ENCODE peak calls at places on chromosome 6, in seven cellular contexts. One of them, this sample, is unnamed.
A peak's percentile ranks its signal among the peaks of the same experiment; 100 is the strongest.

GRCh38 chr6:111759836-111760785 is 113.1 kb downstream of the FYN start:
- DNase-seq in prostate gland: no peak
- DNase-seq in heart left ventricle: no peak
- DNase-seq in lower leg skin: no peak
- DNase-seq in fibroblast of mammary gland: peak; percentile 94
- DNase-seq in brain microvascular endothelial cell: peak; percentile 88
- DNase-seq in BJ: no peak
- DNase-seq in this sample: peak; percentile 94

GRCh38 chr6:136180729-136181128 is 69.4 kb downstream of the MTFR2 start:
- DNase-seq in fibroblast of mammary gland: peak; percentile 22
- DNase-seq in BJ: no peak
- DNase-seq in lower leg skin: no peak
- DNase-seq in brain microvascular endothelial cell: no peak
- DNase-seq in heart left ventricle: no peak
- DNase-seq in prostate gland: no peak
- DNase-seq in this sample: no peak

GRCh38 chr6:89250239-89250638 is 33.1 kb upstream of the GABRR1 start:
- DNase-seq in lower leg skin: no peak
- DNase-seq in fibroblast of mammary gland: no peak
- DNase-seq in prostate gland: no peak
- DNase-seq in brain microvascular endothelial cell: no peak
- DNase-seq in heart left ventricle: no peak
- DNase-seq in BJ: no peak
- DNase-seq in this sample: no peak

GRCh38 chr6:112881027-112881426 is 533.9 kb downstream of the RFPL4B start:
- DNase-seq in heart left ventricle: no peak
- DNase-seq in lower leg skin: no peak
- DNase-seq in BJ: no peak
- DNase-seq in fibroblast of mammary gland: peak; percentile 72
- DNase-seq in prostate gland: no peak
- DNase-seq in brain microvascular endothelial cell: peak; percentile 72
- DNase-seq in this sample: peak; percentile 65

GRCh38 chr6:160248538-160248937 is 10.1 kb downstream of the SLC22A2 start:
- DNase-seq in heart left ventricle: no peak
- DNase-seq in fibroblast of mammary gland: peak; percentile 24
- DNase-seq in brain microvascular endothelial cell: peak; percentile 63
- DNase-seq in prostate gland: no peak
- DNase-seq in BJ: no peak
- DNase-seq in lower leg skin: no peak
- DNase-seq in this sample: peak; percentile 44

GRCh38 chr6:157019115-157019628 is 242.0 kb downstream of the ARID1B start:
- DNase-seq in BJ: no peak
- DNase-seq in brain microvascular endothelial cell: no peak
- DNase-seq in lower leg skin: no peak
- DNase-seq in prostate gland: no peak
- DNase-seq in fibroblast of mammary gland: peak; percentile 17
- DNase-seq in heart left ventricle: no peak
- DNase-seq in this sample: no peak

GRCh38 chr6:87237804-87238203 is 82.4 kb downstream of the ZNF292 start:
- DNase-seq in lower leg skin: no peak
- DNase-seq in BJ: peak; percentile 4
- DNase-seq in fibroblast of mammary gland: peak; percentile 43
- DNase-seq in brain microvascular endothelial cell: no peak
- DNase-seq in heart left ventricle: no peak
- DNase-seq in prostate gland: no peak
- DNase-seq in this sample: peak; percentile 47

GRCh38 chr6:25166955-25167753 is 112.0 kb upstream of the CARMIL1 start:
- DNase-seq in fibroblast of mammary gland: no peak
- DNase-seq in prostate gland: no peak
- DNase-seq in BJ: no peak
- DNase-seq in brain microvascular endothelial cell: no peak
- DNase-seq in lower leg skin: no peak
- DNase-seq in heart left ventricle: no peak
- DNase-seq in this sample: no peak

GRCh38 chr6:10733151-10733715 is 10.4 kb downstream of the TMEM14C start:
- DNase-seq in BJ: no peak
- DNase-seq in brain microvascular endothelial cell: no peak
- DNase-seq in fibroblast of mammary gland: no peak
- DNase-seq in heart left ventricle: no peak
- DNase-seq in prostate gland: no peak
- DNase-seq in lower leg skin: no peak
- DNase-seq in this sample: no peak

GRCh38 chr6:25041676-25042598 is 106.2 kb upstream of the RIPOR2 start:
- DNase-seq in brain microvascular endothelial cell: no peak
- DNase-seq in lower leg skin: no peak
- DNase-seq in fibroblast of mammary gland: no peak
- DNase-seq in prostate gland: no peak
- DNase-seq in BJ: no peak
- DNase-seq in heart left ventricle: no peak
- DNase-seq in this sample: no peak

GRCh38 chr6:44311767-44312166 is 1.4 kb downstream of the AARS2 start:
- DNase-seq in lower leg skin: no peak
- DNase-seq in heart left ventricle: no peak
- DNase-seq in BJ: no peak
- DNase-seq in prostate gland: no peak
- DNase-seq in fibroblast of mammary gland: no peak
- DNase-seq in brain microvascular endothelial cell: no peak
- DNase-seq in this sample: no peak

GRCh38 chr6:20038805-20039204 is 173.5 kb downstream of the MBOAT1 start:
- DNase-seq in heart left ventricle: no peak
- DNase-seq in BJ: no peak
- DNase-seq in fibroblast of mammary gland: peak; percentile 3
- DNase-seq in lower leg skin: no peak
- DNase-seq in brain microvascular endothelial cell: peak; percentile 7
- DNase-seq in prostate gland: no peak
- DNase-seq in this sample: no peak

GRCh38 chr6:106014930-106015329 is 71.2 kb upstream of the PRDM1 start:
- DNase-seq in heart left ventricle: no peak
- DNase-seq in lower leg skin: no peak
- DNase-seq in prostate gland: no peak
- DNase-seq in fibroblast of mammary gland: no peak
- DNase-seq in BJ: no peak
- DNase-seq in brain microvascular endothelial cell: no peak
- DNase-seq in this sample: no peak

GRCh38 chr6:149855741-149856140 is 8.4 kb downstream of the LRP11 start:
- DNase-seq in lower leg skin: no peak
- DNase-seq in fibroblast of mammary gland: no peak
- DNase-seq in prostate gland: peak; percentile 44
- DNase-seq in BJ: no peak
- DNase-seq in heart left ventricle: no peak
- DNase-seq in brain microvascular endothelial cell: no peak
- DNase-seq in this sample: no peak
- H3K4me3 ChIP-seq in lower leg skin: no peak overlapping the region
- H3K4me3 ChIP-seq in fibroblast of mammary gland: peak overlapping the region; percentile 1
- H3K4me3 ChIP-seq in prostate gland: no peak overlapping the region
- H3K4me3 ChIP-seq in BJ: no peak overlapping the region
- H3K4me3 ChIP-seq in heart left ventricle: no peak overlapping the region
- H3K4me3 ChIP-seq in brain microvascular endothelial cell: peak overlapping the region; percentile 57
- H3K4me3 ChIP-seq in this sample: peak overlapping the region; percentile 32

DNA sequence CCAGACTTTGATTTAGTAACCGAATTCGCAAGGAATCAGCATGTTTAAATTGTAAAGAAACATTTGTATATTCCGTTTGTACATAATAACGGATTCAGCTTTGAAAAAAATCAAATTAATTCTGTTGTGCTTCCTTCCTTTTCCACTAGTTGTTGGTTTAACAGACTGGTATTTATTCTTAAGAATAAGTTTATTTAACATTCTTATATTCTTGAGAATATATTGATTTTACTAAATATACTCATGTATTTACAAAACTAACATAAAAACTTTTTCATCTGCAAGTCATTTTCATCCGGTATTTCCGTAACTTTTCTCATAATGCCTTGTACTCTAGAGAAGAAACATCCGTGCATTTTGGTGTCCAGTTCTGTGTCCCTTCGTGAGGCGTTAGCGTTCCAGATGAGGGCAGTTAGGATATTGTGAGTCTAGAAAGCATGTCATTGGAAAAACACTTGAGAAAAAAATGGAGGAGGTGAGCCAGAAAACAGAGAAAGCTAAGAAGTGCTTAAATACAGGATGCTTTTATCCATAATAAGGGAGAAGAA is 1.6 kb downstream of the WRNIP1 start:
- DNase-seq in brain microvascular endothelial cell: no peak
- DNase-seq in BJ: no peak
- DNase-seq in prostate gland: no peak
- DNase-seq in heart left ventricle: no peak
- DNase-seq in lower leg skin: no peak
- DNase-seq in fibroblast of mammary gland: no peak
- DNase-seq in this sample: peak; percentile 33
- TF ChIP-seq CTCF in brain microvascular endothelial cell: no peak
- TF ChIP-seq CTCF in BJ: no peak
- TF ChIP-seq CTCF in prostate gland: no peak
- TF ChIP-seq CTCF in heart left ventricle: no peak
- TF ChIP-seq CTCF in lower leg skin: no peak
- TF ChIP-seq CTCF in fibroblast of mammary gland: no peak
- TF ChIP-seq CTCF in this sample: no peak

DNA sequence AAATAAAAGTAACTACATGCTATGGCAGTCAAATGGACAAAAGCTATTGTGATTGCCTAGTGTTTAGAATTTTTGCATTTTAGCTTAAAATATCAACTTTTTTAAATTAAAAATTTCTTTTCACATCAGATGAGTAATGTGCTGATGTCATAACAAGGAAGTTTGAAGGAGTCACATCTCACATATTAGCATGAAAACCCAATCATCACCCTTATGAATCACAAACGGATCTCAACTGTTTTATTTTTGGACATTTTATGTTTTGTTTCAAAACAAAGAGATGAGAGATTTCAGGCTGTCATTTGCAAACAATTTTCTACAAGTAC is 53.6 kb upstream of the TRERF1 start:
- DNase-seq in fibroblast of mammary gland: peak; percentile 82
- DNase-seq in brain microvascular endothelial cell: peak; percentile 25
- DNase-seq in prostate gland: no peak
- DNase-seq in heart left ventricle: no peak
- DNase-seq in lower leg skin: no peak
- DNase-seq in BJ: no peak
- DNase-seq in this sample: peak; percentile 36
- H3K4me3 ChIP-seq in fibroblast of mammary gland: no peak overlapping the region
- H3K4me3 ChIP-seq in brain microvascular endothelial cell: no peak overlapping the region
- H3K4me3 ChIP-seq in prostate gland: no peak overlapping the region
- H3K4me3 ChIP-seq in heart left ventricle: no peak overlapping the region
- H3K4me3 ChIP-seq in lower leg skin: no peak overlapping the region
- H3K4me3 ChIP-seq in BJ: no peak overlapping the region
- H3K4me3 ChIP-seq in this sample: no peak overlapping the region

DNA sequence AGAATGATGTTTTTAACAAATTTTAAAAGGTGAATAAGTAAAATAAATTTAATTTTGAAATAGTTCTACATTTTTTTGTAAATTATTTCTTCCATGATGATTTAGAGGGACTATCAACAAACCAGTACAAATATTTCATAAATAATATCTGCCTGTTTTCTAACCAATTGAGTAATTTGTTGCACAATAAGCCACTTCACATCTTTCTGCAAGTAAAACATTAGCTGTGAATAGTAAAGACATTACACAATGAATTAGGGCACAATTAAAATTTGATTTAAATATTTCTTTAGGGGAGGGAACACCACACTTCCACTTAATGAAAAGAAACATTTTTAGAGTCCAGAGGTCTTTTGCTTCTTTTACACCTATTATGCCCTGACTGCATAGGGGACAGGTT is 118.4 kb upstream of the PTPRK start:
- DNase-seq in lower leg skin: no peak
- DNase-seq in brain microvascular endothelial cell: no peak
- DNase-seq in heart left ventricle: no peak
- DNase-seq in prostate gland: no peak
- DNase-seq in BJ: no peak
- DNase-seq in fibroblast of mammary gland: no peak
- DNase-seq in this sample: no peak
- TF ChIP-seq CTCF in lower leg skin: no peak
- TF ChIP-seq CTCF in brain microvascular endothelial cell: no peak
- TF ChIP-seq CTCF in heart left ventricle: no peak
- TF ChIP-seq CTCF in prostate gland: no peak
- TF ChIP-seq CTCF in BJ: no peak
- TF ChIP-seq CTCF in fibroblast of mammary gland: no peak
- TF ChIP-seq CTCF in this sample: no peak

GRCh38 chr6:138498575-138499302 is 555 bp downstream of the NHSL1 start:
- DNase-seq in heart left ventricle: no peak
- DNase-seq in BJ: no peak
- DNase-seq in prostate gland: no peak
- DNase-seq in brain microvascular endothelial cell: no peak
- DNase-seq in fibroblast of mammary gland: no peak
- DNase-seq in lower leg skin: no peak
- DNase-seq in this sample: no peak
- H3K4me3 ChIP-seq in heart left ventricle: no peak overlapping the region
- H3K4me3 ChIP-seq in BJ: no peak overlapping the region
- H3K4me3 ChIP-seq in prostate gland: no peak overlapping the region
- H3K4me3 ChIP-seq in brain microvascular endothelial cell: no peak overlapping the region
- H3K4me3 ChIP-seq in fibroblast of mammary gland: no peak overlapping the region
- H3K4me3 ChIP-seq in lower leg skin: no peak overlapping the region
- H3K4me3 ChIP-seq in this sample: no peak overlapping the region

GRCh38 chr6:168163096-168163731 is 84.2 kb upstream of the FRMD1 start:
- DNase-seq in lower leg skin: no peak
- DNase-seq in brain microvascular endothelial cell: peak; percentile 52
- DNase-seq in BJ: no peak
- DNase-seq in fibroblast of mammary gland: peak; percentile 16
- DNase-seq in prostate gland: peak; percentile 4
- DNase-seq in heart left ventricle: no peak
- DNase-seq in this sample: no peak
- TF ChIP-seq CTCF in lower leg skin: no peak
- TF ChIP-seq CTCF in brain microvascular endothelial cell: no peak
- TF ChIP-seq CTCF in BJ: no peak
- TF ChIP-seq CTCF in fibroblast of mammary gland: no peak
- TF ChIP-seq CTCF in prostate gland: no peak
- TF ChIP-seq CTCF in heart left ventricle: no peak
- TF ChIP-seq CTCF in this sample: no peak

This sample was measured in fibroblast of pulmonary artery.